ENCODE peak calls at places on chromosomes 7 and 10, in four cellular contexts. One of them, this sample, is unnamed.

GRCh38 chr10:5809541-5810154 is 3.6 kb downstream of the GDI2 start:
- DNase-seq in stomach: no peak
- DNase-seq in A549: no peak
- DNase-seq in upper lobe of left lung: no peak
- DNase-seq in this sample: no peak

GRCh38 chr7:28573059-28573553 is 160.8 kb downstream of the CREB5 start:
- DNase-seq in A549: no peak
- DNase-seq in stomach: peak
- DNase-seq in upper lobe of left lung: peak
- DNase-seq in this sample: peak

GRCh38 chr7:51000956-51001355 is 218.3 kb upstream of the GRB10 start:
- DNase-seq in A549: peak
- DNase-seq in upper lobe of left lung: no peak
- DNase-seq in stomach: no peak
- DNase-seq in this sample: no peak

GRCh38 chr7:157002819-157003421 is 7.5 kb downstream of the MNX1 start:
- DNase-seq in upper lobe of left lung: no peak
- DNase-seq in stomach: no peak
- DNase-seq in A549: no peak
- DNase-seq in this sample: no peak

GRCh38 chr7:43294080-43294630 is 181.7 kb downstream of the HECW1 start:
- DNase-seq in upper lobe of left lung: no peak
- DNase-seq in A549: peak
- DNase-seq in stomach: no peak
- DNase-seq in this sample: no peak

GRCh38 chr10:5748394-5748803 is 63.8 kb downstream of the TASOR2 start:
- DNase-seq in A549: no peak
- DNase-seq in upper lobe of left lung: no peak
- DNase-seq in stomach: no peak
- DNase-seq in this sample: no peak

GRCh38 chr10:121154846-121155245 is 303.7 kb downstream of the WDR11 start:
- DNase-seq in upper lobe of left lung: no peak
- DNase-seq in stomach: no peak
- DNase-seq in A549: no peak
- DNase-seq in this sample: peak

GRCh38 chr10:13708256-13708990 is 121.7 kb downstream of the PRPF18 start:
- DNase-seq in A549: no peak
- DNase-seq in upper lobe of left lung: no peak
- DNase-seq in stomach: no peak
- DNase-seq in this sample: no peak

GRCh38 chr10:9615179-9615578 is 1402.5 kb upstream of the CELF2 start:
- DNase-seq in A549: no peak
- DNase-seq in upper lobe of left lung: no peak
- DNase-seq in stomach: no peak
- DNase-seq in this sample: no peak

GRCh38 chr10:127158663-127159062 is 37.7 kb downstream of the INSYN2A start:
- DNase-seq in stomach: no peak
- DNase-seq in A549: no peak
- DNase-seq in upper lobe of left lung: no peak
- DNase-seq in this sample: no peak

GRCh38 chr7:128099204-128099671 is 68.0 kb upstream of the LRRC4 start:
- DNase-seq in stomach: no peak
- DNase-seq in upper lobe of left lung: no peak
- DNase-seq in A549: no peak
- DNase-seq in this sample: no peak

GRCh38 chr7:50939026-50939425 is 156.3 kb upstream of the GRB10 start:
- DNase-seq in upper lobe of left lung: no peak
- DNase-seq in A549: no peak
- DNase-seq in stomach: no peak
- DNase-seq in this sample: no peak

GRCh38 chr7:519974-520458 is 370 bp upstream of the PDGFA start:
- DNase-seq in stomach: peak
- DNase-seq in A549: peak
- DNase-seq in upper lobe of left lung: peak
- DNase-seq in this sample: peak

GRCh38 chr10:132806126-132807061 is 20.4 kb upstream of the NKX6-2 start:
- DNase-seq in A549: no peak
- DNase-seq in upper lobe of left lung: peak
- DNase-seq in stomach: peak
- DNase-seq in this sample: no peak

GRCh38 chr10:71719042-71719441 is 536 bp downstream of the C10orf105 start:
- DNase-seq in A549: no peak
- DNase-seq in stomach: no peak
- DNase-seq in upper lobe of left lung: no peak
- DNase-seq in this sample: no peak

GRCh38 chr10:112539340-112539739 is 92.3 kb downstream of the VTI1A start:
- DNase-seq in stomach: no peak
- DNase-seq in A549: no peak
- DNase-seq in upper lobe of left lung: no peak
- DNase-seq in this sample: no peak

GRCh38 chr7:120964088-120964487 is 13.5 kb downstream of the ING3 start:
- DNase-seq in stomach: no peak
- DNase-seq in A549: no peak
- DNase-seq in upper lobe of left lung: no peak
- DNase-seq in this sample: no peak

GRCh38 chr7:10803720-10804119 is 170.0 kb upstream of the PHF14 start:
- DNase-seq in upper lobe of left lung: no peak
- DNase-seq in A549: no peak
- DNase-seq in stomach: no peak
- DNase-seq in this sample: no peak

GRCh38 chr7:22561356-22561755 is 61.4 kb upstream of the STEAP1B start:
- DNase-seq in A549: peak
- DNase-seq in upper lobe of left lung: peak
- DNase-seq in stomach: no peak
- DNase-seq in this sample: peak

GRCh38 chr10:3235996-3236510 is 63.5 kb upstream of the PITRM1 start:
- DNase-seq in stomach: no peak
- DNase-seq in A549: no peak
- DNase-seq in upper lobe of left lung: no peak
- DNase-seq in this sample: no peak

GRCh38 chr10:94546058-94546595 is 539 bp downstream of the HELLS start:
- DNase-seq in A549: peak
- DNase-seq in stomach: no peak
- DNase-seq in upper lobe of left lung: no peak
- DNase-seq in this sample: no peak

GRCh38 chr7:141156446-141156845 is 82.6 kb downstream of the TMEM178B start:
- DNase-seq in stomach: no peak
- DNase-seq in A549: no peak
- DNase-seq in upper lobe of left lung: no peak
- DNase-seq in this sample: no peak

GRCh38 chr7:553637-554111 is 34.0 kb upstream of the PDGFA start:
- DNase-seq in A549: no peak
- DNase-seq in upper lobe of left lung: peak
- DNase-seq in stomach: no peak
- DNase-seq in this sample: no peak

GRCh38 chr7:71106226-71106625 is 25.7 kb upstream of the GALNT17 start:
- DNase-seq in upper lobe of left lung: no peak
- DNase-seq in stomach: no peak
- DNase-seq in A549: no peak
- DNase-seq in this sample: no peak

GRCh38 chr10:69073025-69073424 is 14.9 kb upstream of the SRGN start:
- DNase-seq in upper lobe of left lung: no peak
- DNase-seq in stomach: no peak
- DNase-seq in A549: no peak
- DNase-seq in this sample: no peak

GRCh38 chr10:79351332-79351731 is 4.1 kb downstream of the PPIF start:
- DNase-seq in A549: no peak
- DNase-seq in upper lobe of left lung: no peak
- DNase-seq in stomach: no peak
- DNase-seq in this sample: no peak

GRCh38 chr7:92058040-92058439 is 76.2 kb downstream of the CYP51A1 start:
- DNase-seq in upper lobe of left lung: no peak
- DNase-seq in A549: no peak
- DNase-seq in stomach: no peak
- DNase-seq in this sample: no peak
- H3K4me3 ChIP-seq in upper lobe of left lung: no peak
- H3K4me3 ChIP-seq in A549: no peak
- H3K4me3 ChIP-seq in stomach: no peak
- H3K4me3 ChIP-seq in this sample: peak

DNA sequence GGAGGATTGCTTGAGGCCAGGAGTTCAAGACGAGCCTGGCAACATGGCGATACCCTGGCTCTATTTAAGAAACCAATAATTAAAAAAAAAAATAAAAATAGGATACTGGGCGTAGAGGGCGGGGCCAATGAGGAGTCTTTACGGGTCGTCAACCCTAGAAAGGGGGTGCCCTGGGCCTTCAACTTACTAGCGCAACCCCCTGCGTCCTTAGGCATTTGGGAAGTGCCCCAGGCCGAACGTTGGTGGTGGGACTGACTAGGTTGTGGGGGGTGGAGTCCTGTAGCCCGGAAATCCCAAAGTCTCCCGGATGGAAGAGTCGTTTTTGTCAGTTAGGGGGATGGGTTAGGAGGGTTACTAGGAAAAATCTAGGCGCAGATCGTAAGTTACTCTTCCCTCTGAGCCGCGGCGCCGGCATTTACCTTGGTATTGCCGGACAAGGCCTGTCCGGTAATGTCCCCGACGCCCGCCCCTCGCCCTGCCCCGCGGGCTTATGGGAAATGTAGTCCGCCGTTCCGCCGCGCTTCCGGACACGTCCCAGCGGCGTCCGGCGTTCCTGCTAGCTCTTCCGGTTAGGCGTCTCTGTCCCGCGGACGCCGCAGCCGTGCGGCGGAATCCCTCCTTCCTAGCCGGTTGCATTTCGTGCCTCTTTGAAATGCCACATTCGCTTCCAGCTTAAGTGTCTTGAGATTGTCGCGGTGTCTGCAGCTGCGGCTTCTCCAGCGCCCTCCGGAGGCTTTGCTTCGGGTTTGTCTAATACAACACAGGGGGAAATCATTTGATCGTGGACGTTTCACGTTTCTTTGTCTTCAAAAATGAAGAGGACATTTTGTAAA is 1.3 kb upstream of the ACBD5 start:
- DNase-seq in upper lobe of left lung: peak
- DNase-seq in A549: peak
- DNase-seq in stomach: peak
- DNase-seq in this sample: peak
- TF ChIP-seq EP300 in upper lobe of left lung: peak
- TF ChIP-seq EP300 in A549: no peak
- TF ChIP-seq EP300 in stomach: no peak
- TF ChIP-seq EP300 in this sample: no peak

GRCh38 chr7:137704723-137705122 is 142.1 kb downstream of the DGKI start:
- DNase-seq in upper lobe of left lung: no peak
- DNase-seq in A549: no peak
- DNase-seq in stomach: no peak
- DNase-seq in this sample: no peak
- H3K4me3 ChIP-seq in upper lobe of left lung: no peak
- H3K4me3 ChIP-seq in A549: no peak
- H3K4me3 ChIP-seq in stomach: no peak
- H3K4me3 ChIP-seq in this sample: no peak

GRCh38 chr10:61391281-61391680 is 61.9 kb downstream of the TMEM26 start:
- DNase-seq in upper lobe of left lung: no peak
- DNase-seq in stomach: no peak
- DNase-seq in A549: no peak
- DNase-seq in this sample: no peak
- TF ChIP-seq EP300 in upper lobe of left lung: no peak
- TF ChIP-seq EP300 in stomach: no peak
- TF ChIP-seq EP300 in A549: no peak
- TF ChIP-seq EP300 in this sample: no peak

DNA sequence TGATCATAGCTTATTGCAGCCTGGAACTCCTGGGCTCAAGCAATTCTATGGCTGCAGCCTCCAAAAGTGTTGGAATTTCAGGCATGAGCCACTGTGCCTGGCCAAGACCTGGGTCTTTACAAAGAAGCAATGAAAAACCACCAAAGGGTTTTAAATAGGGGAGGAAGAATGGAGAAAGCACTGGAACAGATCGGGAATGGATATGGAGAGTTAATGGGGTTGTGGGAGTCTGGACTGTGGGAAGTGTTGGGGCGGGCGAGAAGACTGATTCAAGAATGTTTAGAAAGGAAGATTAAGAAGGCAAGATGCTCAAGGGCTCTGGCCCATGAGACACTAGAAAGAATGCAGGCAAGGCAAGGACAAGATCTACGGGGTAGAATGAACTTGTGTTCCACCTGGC is 98.5 kb downstream of the CARD11 start:
- DNase-seq in A549: no peak
- DNase-seq in stomach: peak
- DNase-seq in upper lobe of left lung: no peak
- DNase-seq in this sample: no peak
- H3K4me3 ChIP-seq in A549: no peak
- H3K4me3 ChIP-seq in stomach: no peak
- H3K4me3 ChIP-seq in upper lobe of left lung: no peak
- H3K4me3 ChIP-seq in this sample: no peak

GRCh38 chr10:34537629-34538231 is 277.4 kb downstream of the PARD3 start:
- DNase-seq in stomach: no peak
- DNase-seq in A549: no peak
- DNase-seq in upper lobe of left lung: no peak
- DNase-seq in this sample: no peak
- TF ChIP-seq EP300 in stomach: no peak
- TF ChIP-seq EP300 in A549: no peak
- TF ChIP-seq EP300 in upper lobe of left lung: no peak
- TF ChIP-seq EP300 in this sample: no peak

DNA sequence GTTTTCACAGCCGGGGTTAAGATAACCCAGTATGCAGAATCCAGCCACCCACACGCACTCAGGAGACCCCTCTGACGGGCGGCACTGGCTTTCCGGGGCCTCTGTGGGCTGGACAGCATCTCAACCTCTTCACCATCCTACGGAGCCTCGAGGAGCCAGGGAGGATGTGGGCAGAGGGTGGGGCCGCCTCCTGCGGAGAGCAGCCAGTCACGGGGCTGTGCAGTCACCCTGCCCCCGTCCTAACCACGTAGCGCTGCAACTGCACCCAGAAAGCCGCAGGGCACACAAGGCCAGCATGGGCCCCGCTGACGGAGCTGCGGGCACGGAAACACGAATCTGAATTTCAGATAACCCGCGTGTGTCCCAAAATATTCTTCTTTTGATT is 270.3 kb downstream of the ELFN1 start:
- DNase-seq in stomach: peak
- DNase-seq in A549: no peak
- DNase-seq in upper lobe of left lung: peak
- DNase-seq in this sample: peak
- H3K4me3 ChIP-seq in stomach: peak
- H3K4me3 ChIP-seq in A549: no peak
- H3K4me3 ChIP-seq in upper lobe of left lung: peak
- H3K4me3 ChIP-seq in this sample: peak

GRCh38 chr7:7739204-7739603 is 20.8 kb upstream of the RPA3 start:
- DNase-seq in stomach: no peak
- DNase-seq in upper lobe of left lung: no peak
- DNase-seq in A549: no peak
- DNase-seq in this sample: no peak
- TF ChIP-seq EP300 in stomach: no peak
- TF ChIP-seq EP300 in upper lobe of left lung: no peak
- TF ChIP-seq EP300 in A549: no peak
- TF ChIP-seq EP300 in this sample: no peak

This sample was measured in transverse colon.